ENCODE peak calls at places on chromosomes 16 and 17, in five cellular contexts. U is substantia nigra; O is heart left ventricle; R is effector memory CD4-positive, alpha-beta T cell; F is CD4-positive, alpha-beta T cell. D is an unnamed sample.

GRCh38 chr17:41140360-41141132 is at the start of gene KRTAP4-6:
- DNase-seq in U (no peak), O (no peak), R (no peak), F (no peak), D (no peak)

GRCh38 chr17:7177210-7177953 is 1.8 kb downstream of the ASGR1 start:
- DNase-seq in U (peak), O (peak), R (peak), F (peak), D (peak)

GRCh38 chr16:82653550-82654511 is 27.1 kb downstream of the CDH13 start:
- DNase-seq in U (no peak), O (no peak), R (peak), F (peak), D (no peak)

GRCh38 chr17:71975998-71976649 is 144.7 kb upstream of the SOX9 start:
- DNase-seq in U (peak), O (peak), R (no peak), F (no peak), D (peak)

GRCh38 chr16:3496386-3496785 is 1.1 kb upstream of the C16orf90 start:
- DNase-seq in U (no peak), O (no peak), R (no peak), F (no peak), D (peak)

GRCh38 chr16:70770968-70771552 is 29.9 kb downstream of the VAC14 start:
- DNase-seq in U (no peak), O (peak), R (peak), F (peak), D (no peak)

GRCh38 chr17:75838410-75838809 is 5.8 kb downstream of the UNC13D start:
- DNase-seq in U (no peak), O (no peak), R (no peak), F (no peak), D (no peak)

GRCh38 chr16:27920391-27920891 is 143.1 kb downstream of the GSG1L start:
- DNase-seq in U (no peak), O (no peak), R (no peak), F (no peak), D (no peak)

GRCh38 chr16:53129281-53130192 is 74.7 kb downstream of the CHD9 start:
- DNase-seq in U (no peak), O (peak), R (no peak), F (no peak), D (no peak)

GRCh38 chr16:68037820-68038597 is 14.9 kb downstream of the DUS2 start:
- DNase-seq in U (no peak), O (no peak), R (no peak), F (no peak), D (no peak)
- H3K27ac ChIP-seq in U (peak), O (no peak), R (no peak), F (no peak), D (no peak)

GRCh38 chr16:49281843-49282642 is 405 bp upstream of the CBLN1 start:
- DNase-seq in U (peak), O (peak), R (no peak), F (no peak), D (peak)

GRCh38 chr16:49282690-49283375 is 1.2 kb upstream of the CBLN1 start:
- DNase-seq in U (no peak), O (no peak), R (no peak), F (no peak), D (no peak)

GRCh38 chr16:49280022-49280741 is 1.5 kb downstream of the CBLN1 start:
- DNase-seq in U (no peak), O (no peak), R (no peak), F (no peak), D (no peak)

GRCh38 chr16:49280861-49281331 is 742 bp downstream of the CBLN1 start:
- DNase-seq in U (no peak), O (no peak), R (no peak), F (no peak), D (no peak)

DNA sequence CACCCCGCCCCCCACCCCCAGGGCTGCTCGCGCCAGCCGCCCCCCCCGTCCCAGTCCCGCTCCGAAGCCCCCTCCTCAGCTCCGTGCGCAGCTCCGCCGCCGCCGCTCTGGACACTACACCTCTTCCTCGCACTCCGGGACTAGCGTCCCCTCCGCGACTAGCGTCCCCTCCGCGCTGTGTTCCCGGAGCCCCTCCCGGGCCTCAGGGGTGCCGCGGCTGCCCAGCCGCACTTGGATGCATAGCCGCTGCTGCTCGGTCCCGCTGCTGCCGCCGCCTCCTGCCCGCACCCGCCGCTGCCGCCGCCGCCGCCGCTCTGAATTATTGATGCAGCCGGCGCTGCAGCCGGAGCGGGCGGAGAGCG is at the start of gene CBLN1:
- DNase-seq in U (no peak), O (no peak), R (no peak), F (no peak), D (peak)
- H3K27ac ChIP-seq in U (peak), O (no peak), R (no peak), F (no peak), D (no peak)

DNA sequence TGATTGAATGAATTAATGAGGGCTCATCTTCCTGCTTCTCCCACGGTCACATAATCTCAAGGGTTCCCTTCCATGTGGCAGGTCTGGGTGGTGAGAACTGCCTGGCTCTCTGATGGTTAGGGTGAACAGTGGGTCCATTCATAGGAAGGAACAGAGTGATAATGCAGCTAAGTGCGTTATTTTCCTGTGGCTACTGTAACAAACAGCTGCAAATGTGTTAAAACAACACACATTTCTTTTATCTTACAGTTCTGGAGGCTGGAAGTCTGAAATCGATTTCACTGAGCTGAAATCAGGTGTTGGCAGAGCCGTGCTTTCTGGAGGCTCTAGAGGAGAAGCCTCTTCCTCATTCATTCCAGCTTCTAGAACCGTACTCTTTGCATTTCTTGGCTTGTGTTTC is 95.3 kb downstream of the BMERB1 start:
- DNase-seq in U (no peak), O (no peak), R (no peak), F (no peak), D (no peak)
- H3K27ac ChIP-seq in U (peak), O (no peak), R (no peak), F (no peak), D (no peak)

GRCh38 chr16:47026492-47026891 is 53.0 kb upstream of the DNAJA2 start:
- DNase-seq in U (no peak), O (no peak), R (no peak), F (no peak), D (no peak)
- H3K27ac ChIP-seq in U (no peak), O (no peak), R (no peak), F (no peak), D (no peak)

DNA sequence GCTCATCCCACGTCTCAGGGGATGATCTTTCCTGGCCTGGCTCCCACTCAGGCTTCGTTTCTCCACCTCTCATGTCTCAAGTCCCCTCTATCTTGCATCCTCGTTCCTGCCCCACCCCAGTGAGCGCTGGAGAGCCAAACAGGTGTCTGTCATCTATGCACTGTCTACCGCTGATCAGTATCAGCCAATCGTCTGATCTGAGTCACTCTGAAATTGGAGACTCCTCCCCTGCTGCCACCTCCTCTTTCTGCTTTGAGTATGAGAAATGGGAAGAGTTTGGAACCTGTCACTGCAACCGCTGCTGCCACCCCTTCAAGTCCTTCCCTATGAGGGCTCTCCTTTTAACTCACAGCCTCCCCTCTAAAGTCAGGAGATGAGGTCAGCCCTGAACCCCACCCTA is 28.0 kb downstream of the FZD2 start:
- DNase-seq in U (no peak), O (no peak), R (no peak), F (no peak), D (peak)
- H3K27ac ChIP-seq in U (no peak), O (no peak), R (no peak), F (no peak), D (peak)

GRCh38 chr16:636206-637080 is at the start of gene METTL26:
- DNase-seq in U (peak), O (peak), R (peak), F (peak), D (peak)

GRCh38 chr16:633336-634050 is 2.6 kb downstream of the METTL26 start:
- DNase-seq in U (no peak), O (no peak), R (no peak), F (no peak), D (peak)

GRCh38 chr16:634051-634670 is 1.9 kb downstream of the METTL26 start:
- DNase-seq in U (no peak), O (no peak), R (no peak), F (no peak), D (no peak)

GRCh38 chr16:635573-636205 is 416 bp downstream of the METTL26 start:
- DNase-seq in U (no peak), O (no peak), R (no peak), F (no peak), D (no peak)

GRCh38 chr16:634996-635395 is 1.1 kb downstream of the METTL26 start:
- DNase-seq in U (no peak), O (no peak), R (no peak), F (no peak), D (no peak)
- H3K27ac ChIP-seq in U (no peak), O (no peak), R (no peak), F (no peak), D (no peak)

DNA sequence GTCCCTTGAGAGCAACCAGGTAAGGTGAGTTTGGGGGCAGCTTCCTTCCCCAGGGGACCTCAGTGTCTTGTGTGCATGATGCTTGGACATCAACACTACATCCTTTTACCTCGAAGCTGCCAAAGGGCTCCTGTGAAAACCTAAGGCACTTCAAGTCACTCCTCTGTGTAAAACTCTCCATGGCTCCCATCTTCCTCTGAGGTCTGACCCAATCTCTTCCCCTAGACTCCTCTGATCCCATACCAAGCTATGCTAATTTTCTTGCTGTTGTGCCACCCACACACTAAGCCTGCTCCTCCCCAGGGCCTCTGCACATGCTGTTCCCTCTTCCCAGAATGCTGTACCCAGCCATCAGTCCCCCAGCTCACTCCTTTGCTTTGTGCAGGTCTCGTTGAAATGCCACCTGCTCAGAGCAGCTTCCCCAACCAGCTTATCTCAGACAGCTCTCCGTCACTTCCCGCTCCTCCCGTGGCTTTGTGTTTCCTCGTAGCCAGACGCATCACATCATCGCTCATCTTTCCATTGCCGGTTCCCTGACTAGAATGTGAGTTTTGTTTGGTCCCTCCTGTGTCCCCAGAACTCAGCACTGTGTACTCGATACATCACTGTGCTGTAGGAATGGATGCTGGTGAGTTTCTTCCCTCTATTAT is 78.4 kb downstream of the CNGB1 start:
- DNase-seq in U (no peak), O (no peak), R (no peak), F (no peak), D (peak)
- H3K27ac ChIP-seq in U (peak), O (no peak), R (no peak), F (no peak), D (no peak)

GRCh38 chr17:58367462-58367861 is 15.5 kb upstream of the SUPT4H1 start:
- DNase-seq in U (no peak), O (no peak), R (no peak), F (no peak), D (no peak)

GRCh38 chr17:58365980-58366595 is 14.1 kb upstream of the SUPT4H1 start:
- DNase-seq in U (no peak), O (no peak), R (no peak), F (no peak), D (no peak)

GRCh38 chr17:58363457-58364185 is 11.6 kb upstream of the SUPT4H1 start:
- DNase-seq in U (no peak), O (no peak), R (no peak), F (no peak), D (no peak)

GRCh38 chr17:58364270-58364942 is 12.4 kb upstream of the SUPT4H1 start:
- DNase-seq in U (no peak), O (no peak), R (no peak), F (no peak), D (no peak)

DNA sequence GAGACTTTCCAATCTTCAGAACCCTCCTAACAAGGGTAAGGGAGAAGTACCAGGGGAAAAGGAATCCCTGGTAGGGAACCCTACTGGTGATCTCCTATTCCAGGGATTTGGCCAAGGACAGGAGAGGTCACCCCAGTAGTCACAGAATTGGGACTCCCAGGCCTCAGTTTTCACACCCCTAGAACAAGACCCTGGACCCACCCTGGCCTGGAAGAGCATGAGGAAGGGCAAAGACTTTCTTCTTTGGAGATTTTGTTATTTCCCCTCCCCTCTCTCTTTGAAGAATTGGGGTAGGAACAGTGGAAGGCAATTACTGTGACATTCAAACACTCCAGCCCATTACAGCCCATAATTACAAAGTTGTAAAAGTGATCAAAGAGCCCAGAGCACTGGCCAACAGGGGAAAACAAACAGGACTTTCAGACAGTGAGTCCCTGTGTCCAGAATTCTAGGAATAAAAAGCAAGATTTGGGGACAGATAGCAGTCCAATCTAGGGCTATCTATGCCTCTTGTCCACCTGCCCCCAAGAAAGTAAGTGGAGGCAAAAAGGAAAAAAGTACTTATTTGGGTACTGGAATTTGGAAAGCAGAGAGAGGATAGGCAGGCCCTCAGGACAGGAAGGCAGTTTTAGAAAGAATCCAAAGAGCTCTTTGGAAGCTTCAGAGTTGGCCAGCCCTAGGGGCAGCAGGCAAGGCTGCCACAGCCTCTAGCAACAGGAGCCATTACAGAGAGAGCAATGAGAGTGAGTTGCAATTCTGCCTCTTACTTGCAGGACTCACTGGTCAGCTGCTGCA is 13.4 kb upstream of the SUPT4H1 start:
- DNase-seq in U (no peak), O (no peak), R (no peak), F (no peak), D (no peak)
- H3K27ac ChIP-seq in U (no peak), O (no peak), R (no peak), F (no peak), D (no peak)